ENCODE peak calls at places on chromosomes 4 and X, in four cellular contexts. T is foreskin fibroblast, V is foreskin keratinocyte, Z is AG04450. F is an unnamed sample.

GRCh38 chrX:39814391-39814790 is 283.4 kb downstream of the BCOR start:
- DNase-seq in T (peak), V (no peak), Z (no peak), F (no peak)

GRCh38 chr4:165378763-165379631 is at the start of gene CPE:
- DNase-seq in T (peak), V (peak), Z (no peak), F (no peak)

GRCh38 chr4:151806511-151806927 is 45.7 kb upstream of the GATB start:
- DNase-seq in T (peak), V (peak), Z (peak), F (peak)

GRCh38 chr4:52425751-52426326 is 233.3 kb downstream of the USP46 start:
- DNase-seq in T (no peak), V (no peak), Z (no peak), F (no peak)

GRCh38 chrX:129653181-129653984 is 1.4 kb downstream of the APLN start:
- DNase-seq in T (no peak), V (no peak), Z (no peak), F (no peak)

GRCh38 chrX:3371163-3371562 is 24.7 kb upstream of the MXRA5 start:
- DNase-seq in T (no peak), V (peak), Z (no peak), F (no peak)

GRCh38 chr4:43564107-43564506 is 671.6 kb downstream of the GRXCR1 start:
- DNase-seq in T (no peak), V (no peak), Z (no peak), F (no peak)

GRCh38 chrX:110941906-110942305 is 146.3 kb upstream of the CHRDL1 start:
- DNase-seq in T (no peak), V (peak), Z (no peak), F (no peak)

GRCh38 chr4:83282049-83282535 is 2.5 kb downstream of the COQ2 start:
- DNase-seq in T (peak), V (peak), Z (no peak), F (peak)

GRCh38 chr4:96809563-96809962 is 969.7 kb downstream of the PDHA2 start:
- DNase-seq in T (no peak), V (no peak), Z (no peak), F (no peak)

GRCh38 chr4:143026459-143027170 is 158.1 kb upstream of the USP38 start:
- DNase-seq in T (peak), V (no peak), Z (no peak), F (no peak)

GRCh38 chrX:143988356-143988755 is 104.5 kb downstream of the UBE2NL start:
- DNase-seq in T (no peak), V (no peak), Z (no peak), F (no peak)

GRCh38 chrX:2226906-2227656 is 273.7 kb downstream of the DHRSX start:
- DNase-seq in T (no peak), V (no peak), Z (no peak), F (no peak)

GRCh38 chr4:162706051-162706450 is 460.6 kb downstream of the NAF1 start:
- DNase-seq in T (no peak), V (no peak), Z (no peak), F (no peak)

GRCh38 chrX:20829665-20830481 is 544.3 kb upstream of the CNKSR2 start:
- DNase-seq in T (peak), V (peak), Z (no peak), F (no peak)

GRCh38 chr4:11471613-11472012 is 42.9 kb upstream of the HS3ST1 start:
- DNase-seq in T (no peak), V (no peak), Z (no peak), F (no peak)

GRCh38 chr4:123616970-123617392 is 220.4 kb downstream of the SPRY1 start:
- DNase-seq in T (peak), V (no peak), Z (no peak), F (peak)

GRCh38 chrX:15956684-15957083 is 102.1 kb upstream of the AP1S2 start:
- DNase-seq in T (peak), V (peak), Z (no peak), F (no peak)

GRCh38 chr4:187366530-187367279 is 628.9 kb upstream of the ZFP42 start:
- DNase-seq in T (no peak), V (no peak), Z (no peak), F (no peak)

GRCh38 chrX:64456828-64457227 is 61.6 kb upstream of the MTMR8 start:
- DNase-seq in T (no peak), V (no peak), Z (no peak), F (no peak)

GRCh38 chr4:161629694-161630441 is 533.9 kb downstream of the FSTL5 start:
- DNase-seq in T (no peak), V (peak), Z (no peak), F (no peak)

GRCh38 chrX:17009856-17010650 is 63.6 kb downstream of the REPS2 start:
- DNase-seq in T (no peak), V (no peak), Z (no peak), F (no peak)

GRCh38 chr4:129545599-129546278 is 449.8 kb downstream of the C4orf33 start:
- DNase-seq in T (no peak), V (peak), Z (no peak), F (no peak)

GRCh38 chrX:27987862-27988646 is 6.8 kb upstream of the DCAF8L1 start:
- DNase-seq in T (no peak), V (no peak), Z (no peak), F (no peak)

GRCh38 chrX:120739300-120739699 is 109.4 kb upstream of the C1GALT1C1 start:
- DNase-seq in T (no peak), V (no peak), Z (no peak), F (no peak)

GRCh38 chr4:73615613-73616012 is 4.6 kb downstream of the RASSF6 start:
- DNase-seq in T (no peak), V (peak), Z (no peak), F (no peak)

GRCh38 chrX:55486736-55487135 is 2.9 kb downstream of the USP51 start:
- DNase-seq in T (peak), V (peak), Z (no peak), F (peak)

GRCh38 chrX:11257711-11258110 is 35.5 kb upstream of the AMELX start:
- DNase-seq in T (no peak), V (no peak), Z (no peak), F (no peak)

GRCh38 chrX:53156207-53156596 is 62.3 kb downstream of the KANTR start:
- DNase-seq in T (no peak), V (no peak), Z (no peak), F (no peak)

GRCh38 chr4:145723336-145723735 is 43.4 kb downstream of the C4orf51 start:
- DNase-seq in T (no peak), V (peak), Z (no peak), F (no peak)

GRCh38 chrX:26889574-26889973 is 573.6 kb downstream of the PPP4R3C start:
- DNase-seq in T (peak), V (no peak), Z (no peak), F (no peak)

GRCh38 chr4:91147067-91147466 is 1019.9 kb downstream of the CCSER1 start:
- DNase-seq in T (no peak), V (no peak), Z (no peak), F (no peak)

GRCh38 chr4:102869569-102870227 is 906 bp downstream of the CISD2 start:
- DNase-seq in T (no peak), V (no peak), Z (no peak), F (no peak)

GRCh38 chr4:102629686-102630085 is 128.5 kb downstream of the NFKB1 start:
- DNase-seq in T (no peak), V (no peak), Z (no peak), F (no peak)

GRCh38 chrX:14864626-14865025 is 8.2 kb downstream of the FANCB start:
- DNase-seq in T (peak), V (peak), Z (peak), F (peak)
- TF ChIP-seq CTCF in T (no peak), V (no peak), Z (no peak), F (no peak)

DNA sequence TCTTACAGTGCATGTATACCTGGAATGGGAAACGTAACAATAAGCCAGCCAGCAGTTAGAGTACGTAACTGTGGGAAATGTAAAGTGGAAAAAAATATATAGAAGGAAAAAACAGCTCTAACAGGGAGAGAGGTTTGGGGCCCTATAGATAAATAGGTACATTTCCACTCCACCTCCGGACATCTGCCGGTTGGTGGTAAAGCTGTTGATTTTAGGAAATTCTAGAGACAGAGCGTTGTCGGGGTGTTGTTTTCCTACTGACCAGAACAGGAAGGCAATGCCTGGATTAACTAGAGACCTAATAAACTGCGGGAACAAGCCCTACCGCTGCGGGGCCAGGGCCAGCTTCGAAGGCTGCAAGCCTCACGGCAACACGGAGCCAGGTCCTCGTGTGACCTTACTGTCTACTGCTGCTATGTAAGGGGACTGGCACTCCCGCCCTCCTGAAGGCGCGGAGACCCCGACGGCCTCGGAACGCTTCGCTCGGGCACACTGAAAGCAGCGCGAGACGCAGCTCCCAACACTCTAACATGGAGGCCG is 757 bp upstream of the CDKN2AIP start:
- DNase-seq in T (no peak), V (peak), Z (peak), F (peak)
- TF ChIP-seq CTCF in T (no peak), V (no peak), Z (no peak), F (no peak)

GRCh38 chr4:4379540-4380087 is 7.3 kb upstream of the NSG1 start:
- DNase-seq in T (no peak), V (no peak), Z (no peak), F (no peak)
- TF ChIP-seq CTCF in T (no peak), V (no peak), Z (no peak), F (no peak)

GRCh38 chr4:27861802-27862201 is 1001.2 kb downstream of the STIM2 start:
- DNase-seq in T (no peak), V (peak), Z (no peak), F (peak)

DNA sequence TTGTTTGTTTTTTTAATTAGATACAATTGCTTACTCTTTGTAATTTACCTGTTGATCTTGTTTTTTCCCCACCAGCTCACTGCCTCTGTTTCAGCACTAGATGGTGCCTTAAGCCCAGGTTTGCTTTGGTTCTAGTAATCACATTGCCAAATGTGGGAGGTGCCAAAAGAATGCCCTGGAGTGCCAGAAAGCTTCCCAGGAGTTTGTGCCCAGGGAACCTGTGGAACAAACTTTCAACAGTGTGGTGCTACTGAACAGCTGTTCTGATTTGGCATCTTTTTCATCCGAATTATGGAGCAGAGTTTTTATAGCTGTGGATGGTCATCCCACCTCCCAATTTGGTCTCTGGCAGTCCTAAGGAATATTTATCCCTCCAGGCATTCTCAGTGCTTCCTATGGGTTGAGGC is 1000.7 kb downstream of the STIM2 start:
- DNase-seq in T (peak), V (peak), Z (no peak), F (peak)
- TF ChIP-seq CTCF in T (peak), V (peak), Z (peak), F (peak)

F was measured in HFFc6.